ENCODE peak calls at places on chromosomes 13 and 19, in ten cellular contexts. E, G, W, C, L, H, U, K, Z and I are unnamed samples.
A peak's percentile ranks its signal among the peaks of the same experiment; 100 is the strongest.

GRCh38 chr13:113393226-113393571 is 29.3 kb upstream of the GRTP1 start:
- DNase-seq in H (no peak), K (no peak), W (no peak), G (peak; percentile 70), Z (no peak), U (no peak), L (no peak), C (no peak), E (peak; percentile 20), I (no peak)

GRCh38 chr19:53883741-53884140 is 1.7 kb downstream of the PRKCG start:
- DNase-seq in W (no peak), L (no peak), E (no peak), G (no peak), K (no peak), Z (no peak), U (no peak), C (no peak), H (no peak), I (no peak)

GRCh38 chr13:106109391-106109791 is 426.1 kb downstream of the EFNB2 start:
- DNase-seq in U (no peak), E (peak; percentile 31), Z (no peak), W (no peak), K (no peak), H (no peak), L (no peak), C (no peak), G (no peak), I (no peak)

GRCh38 chr19:18789883-18790565 is 1.1 kb downstream of the COMP start:
- DNase-seq in C (peak; percentile 58), U (no peak), Z (no peak), W (no peak), E (peak; percentile 59), G (peak; percentile 83), H (no peak), L (no peak), K (peak; percentile 40), I (no peak)

GRCh38 chr13:98396071-98396710 is 180.7 kb downstream of the STK24 start:
- DNase-seq in G (no peak), Z (no peak), U (no peak), E (no peak), K (no peak), W (no peak), C (no peak), H (no peak), L (no peak), I (no peak)

GRCh38 chr13:25247345-25247744 is 39.9 kb downstream of the MTMR6 start:
- DNase-seq in C (no peak), G (no peak), Z (no peak), K (no peak), W (no peak), U (no peak), E (no peak), L (no peak), H (no peak), I (no peak)

GRCh38 chr13:35649162-35649561 is 172.7 kb upstream of the MAB21L1 start:
- DNase-seq in E (peak; percentile 52), W (no peak), L (no peak), Z (no peak), U (no peak), K (no peak), H (no peak), C (no peak), G (no peak), I (no peak)

GRCh38 chr13:106479849-106480400 is 55.5 kb downstream of the EFNB2 start:
- DNase-seq in C (no peak), U (no peak), Z (no peak), W (no peak), L (no peak), G (no peak), H (no peak), E (no peak), K (no peak), I (no peak)

GRCh38 chr13:98089246-98089645 is 53.6 kb upstream of the FARP1 start:
- DNase-seq in G (no peak), W (no peak), U (no peak), K (no peak), E (peak; percentile 91), Z (no peak), L (no peak), H (no peak), C (no peak), I (no peak)

DNA sequence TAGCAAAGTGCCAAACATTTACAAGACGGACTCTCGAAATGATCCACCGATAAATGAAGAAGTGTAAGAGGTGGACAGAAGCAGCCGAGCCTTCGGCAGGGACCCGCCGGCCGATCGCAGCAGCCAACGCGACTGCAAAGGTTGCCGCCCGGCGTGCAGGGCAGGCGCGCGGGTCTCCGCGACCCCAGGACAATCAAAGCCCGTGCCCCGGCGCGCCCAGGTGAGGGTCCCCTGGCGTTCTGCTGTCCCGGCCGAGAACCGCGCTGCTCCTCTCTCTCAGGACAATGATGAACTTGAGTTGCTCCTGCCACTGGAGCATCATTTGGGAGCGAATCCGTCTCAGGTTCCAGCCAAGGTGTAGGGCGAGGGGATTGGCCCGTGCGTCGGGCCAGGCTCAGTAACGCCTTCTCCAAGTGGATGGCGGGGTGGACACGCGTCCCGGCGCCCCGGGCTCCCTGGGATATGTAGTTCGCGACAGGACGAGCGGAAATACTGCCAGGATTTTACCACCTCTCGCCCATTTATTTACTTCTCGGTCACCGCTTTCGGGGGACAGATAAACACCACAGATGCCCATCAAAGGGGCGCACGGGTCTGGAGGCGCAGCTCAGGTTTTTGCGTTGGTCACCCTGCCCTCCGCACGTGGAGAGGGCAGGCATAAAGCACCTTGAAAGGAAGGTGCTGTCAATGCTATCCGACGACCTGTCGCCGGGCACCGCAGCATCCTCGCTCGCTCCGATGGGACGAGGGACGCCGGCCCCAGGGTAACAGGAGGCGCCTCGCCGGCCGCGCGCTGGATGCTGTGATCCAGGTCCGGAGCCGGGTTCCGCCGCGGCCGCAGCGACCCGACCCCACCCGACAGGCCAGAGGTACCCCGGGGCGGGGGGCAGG is at the start of the genes BIVM and POGLUT2:
- DNase-seq in H (peak; percentile 25), G (peak; percentile 95), E (peak; percentile 97), C (peak; percentile 97), W (peak; percentile 69), Z (peak; percentile 94), L (peak; percentile 90), K (peak; percentile 90), U (peak; percentile 63), I (peak; percentile 90)
- H3K4me3 ChIP-seq in H (peak within 1 kb of the TSS; percentile 74), G (peak within 1 kb of the TSS; percentile 66), E (peak within 1 kb of the TSS; percentile 78), C (peak within 1 kb of the TSS; percentile 77), W (peak within 1 kb of the TSS; percentile 67), Z (peak within 1 kb of the TSS; percentile 90), L (peak within 1 kb of the TSS; percentile 83), K (peak within 1 kb of the TSS; percentile 85), U (peak within 1 kb of the TSS; percentile 84), I (peak within 1 kb of the TSS; percentile 92)

GRCh38 chr13:43044720-43045301 is 21.4 kb downstream of the DNAJC15 start:
- DNase-seq in U (no peak), G (no peak), H (no peak), Z (no peak), W (no peak), E (no peak), C (no peak), K (no peak), L (no peak), I (no peak)
- H3K27ac ChIP-seq in U (no peak overlapping the region), G (no peak overlapping the region), H (peak overlapping the region; percentile 1), Z (no peak overlapping the region), W (no peak overlapping the region), E (no peak overlapping the region), C (no peak overlapping the region), K (peak overlapping the region; percentile 28), L (peak overlapping the region; percentile 84), I (peak overlapping the region; percentile 22)

GRCh38 chr19:13097331-13098258 is 5.1 kb downstream of the LYL1 start:
- DNase-seq in W (no peak), Z (no peak), U (no peak), G (peak; percentile 88), K (no peak), E (peak; percentile 73), C (no peak), L (no peak), H (no peak), I (no peak)
- H3K4me3 ChIP-seq in W (peak overlapping the region; percentile 35), Z (peak overlapping the region; percentile 45), U (peak overlapping the region; percentile 66), G (no peak overlapping the region), K (no peak overlapping the region), E (no peak overlapping the region), C (no peak overlapping the region), L (no peak overlapping the region), H (peak overlapping the region; percentile 24), I (peak overlapping the region; percentile 70)

GRCh38 chr13:79404361-79404760 is 1.7 kb downstream of the RBM26 start:
- DNase-seq in K (no peak), W (no peak), L (no peak), Z (no peak), H (no peak), E (no peak), G (no peak), C (no peak), U (no peak), I (no peak)
- H3K27ac ChIP-seq in K (no peak overlapping the region), W (peak overlapping the region; percentile 98), L (peak overlapping the region; percentile 100), Z (peak overlapping the region; percentile 95), H (peak overlapping the region; percentile 91), E (no peak overlapping the region), G (no peak overlapping the region), C (no peak overlapping the region), U (no peak overlapping the region), I (peak overlapping the region; percentile 96)

GRCh38 chr19:56109216-56109615 is 11.9 kb downstream of the ZNF787 start:
- DNase-seq in W (no peak), H (no peak), Z (no peak), L (no peak), G (no peak), K (no peak), U (no peak), E (peak; percentile 51), C (no peak), I (no peak)
- H3K4me3 ChIP-seq in W (no peak overlapping the region), H (no peak overlapping the region), Z (peak overlapping the region; percentile 12), L (no peak overlapping the region), G (no peak overlapping the region), K (no peak overlapping the region), U (peak overlapping the region; percentile 61), E (peak overlapping the region; percentile 48), C (no peak overlapping the region), I (peak overlapping the region; percentile 43)

GRCh38 chr19:10654610-10655456 is 687 bp downstream of the ILF3 start:
- DNase-seq in W (no peak), H (peak; percentile 19), L (peak; percentile 37), Z (peak; percentile 76), E (peak; percentile 76), G (peak; percentile 89), K (peak; percentile 41), U (no peak), C (peak; percentile 91), I (peak; percentile 47)

GRCh38 chr19:10653482-10653731 is 739 bp upstream of the ILF3 start:
- DNase-seq in U (no peak), E (no peak), W (no peak), G (no peak), H (no peak), Z (no peak), K (no peak), C (no peak), L (no peak), I (no peak)

GRCh38 chr19:10653732-10654609 is at the start of gene ILF3:
- DNase-seq in H (peak; percentile 100), W (peak; percentile 100), U (peak; percentile 99), L (peak; percentile 100), C (peak; percentile 100), G (peak; percentile 100), Z (peak; percentile 100), E (peak; percentile 100), K (peak; percentile 100), I (peak; percentile 100)

GRCh38 chr19:10648360-10648759 is 5.8 kb upstream of the ILF3 start:
- DNase-seq in W (no peak), G (no peak), C (no peak), U (no peak), H (no peak), L (no peak), Z (no peak), K (no peak), E (no peak), I (no peak)

GRCh38 chr19:10651821-10652220 is 2.3 kb upstream of the ILF3 start:
- DNase-seq in G (no peak), H (no peak), Z (no peak), K (no peak), E (no peak), W (no peak), U (no peak), L (no peak), C (no peak), I (no peak)
- H3K27ac ChIP-seq in G (no peak overlapping the region), H (peak overlapping the region; percentile 99), Z (peak overlapping the region; percentile 99), K (no peak overlapping the region), E (no peak overlapping the region), W (no peak overlapping the region), U (no peak overlapping the region), L (no peak overlapping the region), C (no peak overlapping the region), I (no peak overlapping the region)